ENCODE peak calls at places on chromosomes 11 and 22, in nine cellular contexts. One of them, this sample, is unnamed. For H3K4me1 and H3K36me3, the result is how much of the 10 kb centered on the place peaks cover.

GRCh38 chr11:117961896-117962295 is 24.3 kb upstream of the IL10RA start:
- DNase-seq in small intestine: no peak
- DNase-seq in uterus: no peak
- DNase-seq in hepatocyte: no peak
- DNase-seq in body of pancreas: no peak
- DNase-seq in IMR-90: no peak
- DNase-seq in OCI-LY7: no peak
- DNase-seq in cardiac muscle cell: no peak
- DNase-seq in adrenal gland: no peak
- DNase-seq in this sample: no peak

GRCh38 chr22:37627091-37627490 is 12.4 kb upstream of the SH3BP1 start:
- DNase-seq in small intestine: no peak
- DNase-seq in uterus: no peak
- DNase-seq in hepatocyte: no peak
- DNase-seq in body of pancreas: no peak
- DNase-seq in IMR-90: no peak
- DNase-seq in OCI-LY7: no peak
- DNase-seq in cardiac muscle cell: no peak
- DNase-seq in adrenal gland: no peak
- DNase-seq in this sample: no peak

GRCh38 chr11:75155570-75156422 is 4.9 kb downstream of the SLCO2B1 start:
- DNase-seq in small intestine: peak
- DNase-seq in uterus: no peak
- DNase-seq in hepatocyte: peak
- DNase-seq in body of pancreas: no peak
- DNase-seq in IMR-90: no peak
- DNase-seq in OCI-LY7: no peak
- DNase-seq in cardiac muscle cell: no peak
- DNase-seq in adrenal gland: no peak
- DNase-seq in this sample: no peak

GRCh38 chr22:50530280-50530856 is 556 bp upstream of the TYMP start:
- DNase-seq in small intestine: peak
- DNase-seq in uterus: peak
- DNase-seq in hepatocyte: peak
- DNase-seq in body of pancreas: peak
- DNase-seq in IMR-90: peak
- DNase-seq in OCI-LY7: peak
- DNase-seq in cardiac muscle cell: no peak
- DNase-seq in adrenal gland: peak
- DNase-seq in this sample: no peak

GRCh38 chr11:33692013-33692504 is 8.6 kb downstream of the C11orf91 start:
- DNase-seq in small intestine: peak
- DNase-seq in uterus: peak
- DNase-seq in hepatocyte: peak
- DNase-seq in body of pancreas: peak
- DNase-seq in IMR-90: peak
- DNase-seq in OCI-LY7: no peak
- DNase-seq in cardiac muscle cell: no peak
- DNase-seq in adrenal gland: no peak
- DNase-seq in this sample: no peak

GRCh38 chr11:123072279-123072678 is 10.3 kb upstream of the HSPA8 start:
- DNase-seq in small intestine: peak
- DNase-seq in uterus: no peak
- DNase-seq in hepatocyte: no peak
- DNase-seq in body of pancreas: peak
- DNase-seq in IMR-90: no peak
- DNase-seq in OCI-LY7: no peak
- DNase-seq in cardiac muscle cell: no peak
- DNase-seq in adrenal gland: no peak
- DNase-seq in this sample: no peak

GRCh38 chr22:27903805-27904473 is 15.1 kb downstream of the PITPNB start:
- DNase-seq in small intestine: no peak
- DNase-seq in uterus: no peak
- DNase-seq in hepatocyte: no peak
- DNase-seq in body of pancreas: no peak
- DNase-seq in IMR-90: no peak
- DNase-seq in OCI-LY7: no peak
- DNase-seq in cardiac muscle cell: no peak
- DNase-seq in adrenal gland: no peak
- DNase-seq in this sample: no peak

GRCh38 chr11:116232364-116232801 is 540.4 kb downstream of the BUD13 start:
- DNase-seq in small intestine: no peak
- DNase-seq in uterus: peak
- DNase-seq in hepatocyte: peak
- DNase-seq in body of pancreas: no peak
- DNase-seq in IMR-90: no peak
- DNase-seq in OCI-LY7: no peak
- DNase-seq in cardiac muscle cell: no peak
- DNase-seq in adrenal gland: no peak
- DNase-seq in this sample: no peak

GRCh38 chr11:101010899-101011298 is 118.7 kb downstream of the PGR start:
- DNase-seq in small intestine: no peak
- DNase-seq in uterus: no peak
- DNase-seq in hepatocyte: no peak
- DNase-seq in body of pancreas: no peak
- DNase-seq in IMR-90: no peak
- DNase-seq in OCI-LY7: no peak
- DNase-seq in cardiac muscle cell: no peak
- DNase-seq in adrenal gland: no peak
- DNase-seq in this sample: peak

GRCh38 chr22:43038325-43038724 is 23.4 kb upstream of the PACSIN2 start:
- DNase-seq in small intestine: no peak
- DNase-seq in uterus: no peak
- DNase-seq in hepatocyte: no peak
- DNase-seq in body of pancreas: no peak
- DNase-seq in IMR-90: no peak
- DNase-seq in OCI-LY7: no peak
- DNase-seq in cardiac muscle cell: no peak
- DNase-seq in adrenal gland: no peak
- DNase-seq in this sample: no peak

GRCh38 chr11:83721286-83721685 is 435.1 kb upstream of the CCDC90B start:
- DNase-seq in small intestine: no peak
- DNase-seq in uterus: no peak
- DNase-seq in hepatocyte: no peak
- DNase-seq in body of pancreas: no peak
- DNase-seq in IMR-90: peak
- DNase-seq in OCI-LY7: no peak
- DNase-seq in cardiac muscle cell: no peak
- DNase-seq in adrenal gland: peak
- DNase-seq in this sample: no peak

DNA sequence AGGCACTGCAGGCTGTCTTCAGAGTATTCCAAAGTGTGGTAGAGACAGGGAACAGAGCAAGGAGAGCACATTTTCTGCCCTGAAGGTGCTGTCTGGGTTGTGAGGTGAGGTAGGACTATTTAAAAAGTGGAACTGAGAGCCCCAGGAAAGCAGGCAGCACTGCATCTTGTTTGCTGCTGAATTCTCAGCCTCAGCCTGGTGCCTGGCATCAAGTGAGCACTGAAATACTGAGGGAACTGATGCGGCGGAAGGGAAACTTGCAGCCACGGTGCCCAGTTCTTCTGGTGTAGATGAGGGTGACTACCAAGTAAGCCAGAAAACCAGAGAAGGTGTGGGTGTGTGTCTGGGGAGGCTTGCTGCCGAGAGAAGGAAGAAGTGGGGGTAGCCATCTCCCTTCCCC is 59.5 kb downstream of the TNRC6B start:
- DNase-seq in small intestine: no peak
- DNase-seq in uterus: no peak
- DNase-seq in hepatocyte: no peak
- DNase-seq in body of pancreas: no peak
- DNase-seq in IMR-90: no peak
- DNase-seq in OCI-LY7: peak
- DNase-seq in cardiac muscle cell: no peak
- DNase-seq in adrenal gland: no peak
- DNase-seq in this sample: no peak
- H3K4me1 ChIP-seq in small intestine: under half
- H3K4me1 ChIP-seq in uterus: under half
- H3K4me1 ChIP-seq in hepatocyte: under half
- H3K4me1 ChIP-seq in body of pancreas: under half
- H3K4me1 ChIP-seq in IMR-90: under half
- H3K4me1 ChIP-seq in OCI-LY7: under half
- H3K4me1 ChIP-seq in cardiac muscle cell: under half
- H3K4me1 ChIP-seq in adrenal gland: under half
- H3K4me1 ChIP-seq in this sample: under half

GRCh38 chr11:27465629-27466028 is 7.0 kb downstream of the LGR4 start:
- DNase-seq in small intestine: no peak
- DNase-seq in uterus: no peak
- DNase-seq in hepatocyte: no peak
- DNase-seq in body of pancreas: no peak
- DNase-seq in IMR-90: no peak
- DNase-seq in OCI-LY7: no peak
- DNase-seq in cardiac muscle cell: no peak
- DNase-seq in adrenal gland: no peak
- DNase-seq in this sample: no peak

GRCh38 chr11:27460571-27460970 is 12.0 kb downstream of the LGR4 start:
- DNase-seq in small intestine: no peak
- DNase-seq in uterus: no peak
- DNase-seq in hepatocyte: no peak
- DNase-seq in body of pancreas: peak
- DNase-seq in IMR-90: no peak
- DNase-seq in OCI-LY7: no peak
- DNase-seq in cardiac muscle cell: no peak
- DNase-seq in adrenal gland: no peak
- DNase-seq in this sample: no peak

GRCh38 chr11:27464155-27464759 is 8.3 kb downstream of the LGR4 start:
- DNase-seq in small intestine: peak
- DNase-seq in uterus: no peak
- DNase-seq in hepatocyte: peak
- DNase-seq in body of pancreas: peak
- DNase-seq in IMR-90: peak
- DNase-seq in OCI-LY7: no peak
- DNase-seq in cardiac muscle cell: no peak
- DNase-seq in adrenal gland: no peak
- DNase-seq in this sample: no peak

GRCh38 chr11:27460158-27460565 is 12.4 kb downstream of the LGR4 start:
- DNase-seq in small intestine: no peak
- DNase-seq in uterus: no peak
- DNase-seq in hepatocyte: no peak
- DNase-seq in body of pancreas: peak
- DNase-seq in IMR-90: no peak
- DNase-seq in OCI-LY7: no peak
- DNase-seq in cardiac muscle cell: no peak
- DNase-seq in adrenal gland: no peak
- DNase-seq in this sample: no peak

GRCh38 chr11:27462543-27462942 is 10.0 kb downstream of the LGR4 start:
- DNase-seq in small intestine: no peak
- DNase-seq in uterus: no peak
- DNase-seq in hepatocyte: no peak
- DNase-seq in body of pancreas: no peak
- DNase-seq in IMR-90: no peak
- DNase-seq in OCI-LY7: no peak
- DNase-seq in cardiac muscle cell: no peak
- DNase-seq in adrenal gland: no peak
- DNase-seq in this sample: no peak
- H3K27ac ChIP-seq in small intestine: no peak
- H3K27ac ChIP-seq in uterus: no peak
- H3K27ac ChIP-seq in hepatocyte: peak
- H3K27ac ChIP-seq in body of pancreas: peak
- H3K27ac ChIP-seq in IMR-90: no peak
- H3K27ac ChIP-seq in OCI-LY7: no peak
- H3K27ac ChIP-seq in cardiac muscle cell: no peak
- H3K27ac ChIP-seq in adrenal gland: no peak
- H3K27ac ChIP-seq in this sample: no peak

GRCh38 chr11:19832901-19833300 is 120.3 kb downstream of the NAV2 start:
- DNase-seq in small intestine: no peak
- DNase-seq in uterus: no peak
- DNase-seq in hepatocyte: no peak
- DNase-seq in body of pancreas: no peak
- DNase-seq in IMR-90: no peak
- DNase-seq in OCI-LY7: no peak
- DNase-seq in cardiac muscle cell: no peak
- DNase-seq in adrenal gland: no peak
- DNase-seq in this sample: no peak

GRCh38 chr11:19832166-19832750 is 119.6 kb downstream of the NAV2 start:
- DNase-seq in small intestine: no peak
- DNase-seq in uterus: no peak
- DNase-seq in hepatocyte: no peak
- DNase-seq in body of pancreas: no peak
- DNase-seq in IMR-90: no peak
- DNase-seq in OCI-LY7: no peak
- DNase-seq in cardiac muscle cell: no peak
- DNase-seq in adrenal gland: no peak
- DNase-seq in this sample: no peak

GRCh38 chr11:19827399-19828135 is 114.9 kb downstream of the NAV2 start:
- DNase-seq in small intestine: peak
- DNase-seq in uterus: no peak
- DNase-seq in hepatocyte: no peak
- DNase-seq in body of pancreas: no peak
- DNase-seq in IMR-90: no peak
- DNase-seq in OCI-LY7: peak
- DNase-seq in cardiac muscle cell: no peak
- DNase-seq in adrenal gland: no peak
- DNase-seq in this sample: no peak

GRCh38 chr11:19829109-19829790 is 116.6 kb downstream of the NAV2 start:
- DNase-seq in small intestine: peak
- DNase-seq in uterus: no peak
- DNase-seq in hepatocyte: peak
- DNase-seq in body of pancreas: no peak
- DNase-seq in IMR-90: no peak
- DNase-seq in OCI-LY7: no peak
- DNase-seq in cardiac muscle cell: no peak
- DNase-seq in adrenal gland: no peak
- DNase-seq in this sample: no peak

GRCh38 chr11:19828382-19829108 is 115.9 kb downstream of the NAV2 start:
- DNase-seq in small intestine: no peak
- DNase-seq in uterus: no peak
- DNase-seq in hepatocyte: no peak
- DNase-seq in body of pancreas: no peak
- DNase-seq in IMR-90: no peak
- DNase-seq in OCI-LY7: peak
- DNase-seq in cardiac muscle cell: no peak
- DNase-seq in adrenal gland: no peak
- DNase-seq in this sample: no peak
- H3K36me3 ChIP-seq in small intestine: under half
- H3K36me3 ChIP-seq in uterus: under half
- H3K36me3 ChIP-seq in hepatocyte: under half
- H3K36me3 ChIP-seq in body of pancreas: under half
- H3K36me3 ChIP-seq in IMR-90: under half
- H3K36me3 ChIP-seq in OCI-LY7: under half
- H3K36me3 ChIP-seq in cardiac muscle cell: under half
- H3K36me3 ChIP-seq in adrenal gland: under half
- H3K36me3 ChIP-seq in this sample: under half

DNA sequence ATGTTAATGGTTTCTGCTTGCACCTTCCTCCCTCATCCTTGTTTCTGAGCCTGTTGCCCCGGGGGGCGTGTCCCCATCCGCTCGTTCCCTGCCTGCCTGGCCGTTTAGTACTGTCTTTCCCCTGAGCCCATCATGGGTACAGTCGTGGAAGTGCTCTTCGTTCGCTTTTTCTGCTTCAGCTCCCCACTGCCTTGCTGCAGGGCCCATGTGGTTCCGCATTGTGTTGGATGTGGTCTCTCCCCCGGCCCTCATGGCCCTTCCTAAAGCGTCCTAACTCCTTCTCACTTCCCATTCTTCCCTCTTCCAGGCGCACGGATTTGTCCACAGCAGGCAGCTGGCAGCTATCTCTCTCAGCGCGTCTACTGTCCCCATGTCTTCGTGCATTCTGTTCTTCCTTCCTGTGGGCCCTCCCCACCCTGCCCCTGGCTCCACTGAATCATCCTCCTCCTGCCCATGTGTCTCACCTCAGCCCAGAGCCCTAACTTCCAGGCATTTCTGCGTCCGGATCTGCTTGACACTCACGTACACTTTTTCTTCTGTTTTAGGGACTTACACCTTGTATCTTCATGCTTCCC is 98.1 kb downstream of the ZBTB16 start:
- DNase-seq in small intestine: no peak
- DNase-seq in uterus: no peak
- DNase-seq in hepatocyte: no peak
- DNase-seq in body of pancreas: no peak
- DNase-seq in IMR-90: no peak
- DNase-seq in OCI-LY7: no peak
- DNase-seq in cardiac muscle cell: no peak
- DNase-seq in adrenal gland: no peak
- DNase-seq in this sample: no peak
- H3K4me1 ChIP-seq in small intestine: under half
- H3K4me1 ChIP-seq in uterus: under half
- H3K4me1 ChIP-seq in hepatocyte: under half
- H3K4me1 ChIP-seq in body of pancreas: half or more
- H3K4me1 ChIP-seq in IMR-90: under half
- H3K4me1 ChIP-seq in OCI-LY7: under half
- H3K4me1 ChIP-seq in cardiac muscle cell: under half
- H3K4me1 ChIP-seq in adrenal gland: half or more
- H3K4me1 ChIP-seq in this sample: under half